ENCODE peak calls at places on chromosome 3, in nine cellular contexts. F is heart left ventricle, E is lower leg skin, Y is NB4, U is adrenal gland, S is GM12878, N is A549, M is Peyer's patch, R is body of pancreas. I is an unnamed sample.

GRCh38 chr3:187291001-187291511 is 481 bp downstream of the MASP1 start:
- DNase-seq in M (no peak), F (no peak), U (no peak), R (no peak), E (no peak), S (no peak), Y (no peak), N (no peak), I (no peak)

GRCh38 chr3:60877188-60877587 is 374.1 kb downstream of the FHIT start:
- DNase-seq in S (no peak), U (no peak), R (no peak), E (no peak), M (no peak), N (no peak), Y (no peak), F (no peak), I (no peak)

GRCh38 chr3:172221550-172221949 is 182.2 kb downstream of the FNDC3B start:
- DNase-seq in U (no peak), Y (no peak), N (no peak), M (no peak), F (no peak), R (no peak), S (no peak), E (no peak), I (no peak)

GRCh38 chr3:40181182-40181581 is 128.3 kb upstream of the EIF1B start:
- DNase-seq in R (no peak), U (no peak), N (no peak), F (no peak), S (no peak), E (no peak), M (no peak), Y (no peak), I (no peak)

GRCh38 chr3:76024640-76025039 is 239.3 kb upstream of the ZNF717 start:
- DNase-seq in E (no peak), R (no peak), M (no peak), S (no peak), N (peak; percentile 5), F (no peak), U (no peak), Y (peak; percentile 25), I (no peak)

GRCh38 chr3:166123576-166123975 is 286.4 kb upstream of the BCHE start:
- DNase-seq in Y (no peak), E (no peak), R (no peak), U (no peak), F (no peak), M (no peak), N (no peak), S (no peak), I (no peak)

GRCh38 chr3:188901126-188901525 is 270.6 kb upstream of the TPRG1 start:
- DNase-seq in N (no peak), Y (no peak), F (no peak), E (no peak), M (no peak), S (no peak), R (no peak), U (no peak), I (no peak)

GRCh38 chr3:51777985-51778384 is 1.1 kb downstream of the IQCF6 start:
- DNase-seq in Y (no peak), M (no peak), F (peak; percentile 79), N (no peak), E (no peak), U (peak; percentile 57), S (no peak), R (peak; percentile 49), I (no peak)

GRCh38 chr3:142218703-142219102 is 6.7 kb downstream of the GK5 start:
- DNase-seq in S (no peak), R (no peak), U (no peak), M (no peak), Y (no peak), N (no peak), E (no peak), F (no peak), I (no peak)

DNA sequence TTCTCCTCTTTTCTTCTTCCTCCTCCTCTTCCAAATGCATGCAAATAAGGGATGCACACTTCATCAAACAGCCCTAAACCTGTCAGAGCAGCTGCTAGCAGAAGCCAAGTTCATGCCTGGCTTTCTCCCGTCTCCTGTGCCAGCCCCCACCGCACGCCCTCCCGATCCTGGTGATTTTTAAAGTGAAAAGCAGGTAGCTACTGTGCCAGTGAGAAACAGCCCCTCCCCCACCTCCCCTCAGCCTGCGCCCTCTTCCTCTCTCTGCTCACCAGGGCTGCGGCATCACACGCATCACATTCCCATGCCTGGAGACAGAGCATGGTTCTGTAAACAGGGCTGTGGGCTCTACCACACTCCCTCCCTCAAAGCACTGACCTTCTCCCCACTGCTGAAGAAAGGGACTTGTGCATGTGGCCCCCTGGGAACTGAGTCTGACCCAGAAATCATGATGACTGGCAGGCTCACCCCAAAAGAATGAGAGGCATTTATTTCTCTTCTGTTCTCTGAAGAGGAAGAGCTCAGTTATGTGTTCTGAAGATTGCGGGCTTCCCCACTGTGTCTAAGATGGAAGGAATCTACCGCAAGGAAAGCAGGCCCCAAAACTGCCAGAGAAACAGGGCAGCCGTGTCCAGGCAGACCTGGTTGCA is 14.6 kb upstream of the SLC6A1 start:
- DNase-seq in E (no peak), M (no peak), S (no peak), N (no peak), R (no peak), Y (no peak), F (no peak), U (no peak), I (no peak)
- TF ChIP-seq POLR2A in E (no peak), M (no peak), S (no peak), N (no peak), R (no peak), Y (no peak), F (no peak), U (no peak), I (no peak)

GRCh38 chr3:133574260-133574881 is 885 bp downstream of the CDV3 start:
- DNase-seq in M (peak; percentile 55), R (peak; percentile 69), U (peak; percentile 78), F (peak; percentile 91), S (peak; percentile 58), N (peak; percentile 39), Y (peak; percentile 74), E (peak; percentile 41), I (no peak)
- TF ChIP-seq CTCF in M (no peak), R (no peak), U (no peak), F (no peak), S (peak; percentile 19), N (no peak), Y (no peak), E (no peak), I (no peak)

DNA sequence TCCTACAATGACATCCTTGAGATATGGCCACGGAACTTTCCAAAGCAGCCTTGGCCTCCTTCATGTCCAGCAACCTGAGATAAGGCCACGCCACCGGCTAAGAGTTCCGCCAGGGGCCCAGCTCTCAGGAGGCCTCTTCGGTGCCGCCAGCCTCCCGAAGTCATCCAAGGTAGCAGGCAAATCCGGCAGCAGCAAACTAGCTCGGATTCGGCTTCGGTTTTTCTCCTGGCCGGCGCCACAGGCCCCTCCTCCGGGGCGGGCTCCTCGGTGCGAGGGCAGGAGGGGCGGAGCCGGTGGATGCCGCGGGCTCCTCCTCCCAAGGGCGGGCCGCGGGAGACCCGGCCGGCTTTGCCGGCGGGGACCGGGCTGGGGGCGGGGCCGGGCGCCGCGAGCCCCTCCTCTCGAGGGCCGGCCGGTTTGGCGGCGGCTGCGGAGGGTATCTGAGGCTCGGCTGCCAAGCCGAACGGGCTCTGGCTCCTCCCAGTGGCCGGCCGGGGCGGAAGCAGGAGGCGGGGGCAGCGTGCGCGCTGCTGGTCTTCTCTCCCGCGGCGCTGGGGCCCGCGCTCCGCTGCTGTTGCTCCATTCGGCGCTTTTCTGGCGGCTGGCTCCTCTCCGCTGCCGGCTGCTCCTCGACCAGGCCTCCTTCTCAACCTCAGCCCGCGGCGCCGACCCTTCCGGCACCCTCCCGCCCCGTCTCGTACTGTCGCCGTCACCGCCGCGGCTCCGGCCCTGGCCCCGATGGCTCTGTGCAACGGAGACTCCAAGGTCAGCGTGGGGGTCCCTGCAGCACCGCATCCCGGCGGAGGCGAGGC is at the start of gene GMPS:
- DNase-seq in Y (peak; percentile 95), S (peak; percentile 61), U (peak; percentile 96), E (peak; percentile 89), R (peak; percentile 95), M (peak; percentile 89), F (peak; percentile 98), N (peak; percentile 91), I (peak; percentile 62)
- TF ChIP-seq POLR2A in Y (peak; percentile 75), S (peak; percentile 91), U (peak; percentile 85), E (no peak), R (peak; percentile 83), M (peak; percentile 47), F (peak; percentile 75), N (peak; percentile 70), I (peak; percentile 85)

GRCh38 chr3:123781138-123781537 is 103.0 kb downstream of the MYLK start:
- DNase-seq in S (no peak), F (no peak), E (no peak), Y (no peak), M (no peak), U (no peak), R (no peak), N (no peak), I (no peak)
- TF ChIP-seq CTCF in S (no peak), F (no peak), E (no peak), Y (no peak), M (no peak), U (no peak), R (no peak), N (no peak), I (no peak)

DNA sequence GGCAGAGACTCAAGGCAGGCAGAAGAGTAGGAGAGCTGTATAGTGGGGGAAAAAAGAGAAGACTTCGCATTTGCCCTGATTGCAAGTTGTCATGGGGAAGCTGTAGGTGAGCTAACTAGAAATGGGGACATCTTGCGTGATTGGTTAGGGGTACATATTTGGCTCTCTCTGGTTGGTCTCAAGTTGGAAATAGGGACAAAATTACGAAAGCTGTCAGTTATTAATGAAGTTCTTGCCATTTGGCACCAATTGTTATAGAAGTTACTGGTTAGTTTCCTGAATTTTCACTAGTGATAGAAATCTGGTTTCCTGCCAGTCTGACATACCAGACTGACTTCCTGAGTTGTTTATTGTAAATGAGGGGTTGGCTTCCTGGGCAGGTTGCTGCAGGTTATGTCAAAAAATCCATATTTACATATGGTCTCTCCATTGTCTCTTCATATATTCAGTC is 8.3 kb upstream of the SENP7 start:
- DNase-seq in R (no peak), Y (no peak), F (no peak), S (no peak), U (no peak), M (no peak), E (no peak), N (no peak), I (no peak)
- TF ChIP-seq POLR2A in R (no peak), Y (no peak), F (no peak), S (no peak), U (no peak), M (no peak), E (no peak), N (no peak), I (no peak)

DNA sequence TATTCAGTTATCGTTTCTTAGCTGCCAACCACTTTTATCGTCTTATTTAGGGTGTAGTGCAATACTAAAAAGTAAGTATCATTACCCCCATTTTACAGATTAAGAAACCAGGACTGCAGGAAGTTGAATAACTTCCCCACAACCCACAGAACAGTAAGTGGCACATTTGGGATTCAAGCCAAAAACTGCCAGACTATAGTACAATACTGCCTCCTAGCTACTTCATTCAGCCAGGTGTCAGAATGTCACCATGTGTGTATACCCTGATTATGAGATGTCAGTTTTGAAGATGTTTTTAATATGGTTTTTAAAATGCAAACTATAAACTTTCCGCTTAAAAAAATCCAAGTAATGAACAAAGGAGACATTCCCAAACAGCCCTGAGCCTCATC is 74.2 kb upstream of the PROK2 start:
- DNase-seq in N (peak; percentile 42), F (no peak), S (no peak), U (peak; percentile 27), R (peak; percentile 18), M (no peak), Y (peak; percentile 83), E (no peak), I (no peak)
- TF ChIP-seq CTCF in N (peak; percentile 40), F (peak; percentile 25), S (peak; percentile 42), U (peak; percentile 60), R (peak; percentile 58), M (peak; percentile 17), Y (peak; percentile 61), E (no peak), I (peak; percentile 66)